ENCODE peak calls at places on chromosome 4, in six cellular contexts. M is IMR-90, X is H9, H is mesendoderm, B is H1, A is mesenchymal stem cell. N is an unnamed sample.

GRCh38 chr4:1418494-1419285 is 12.4 kb upstream of the NKX1-1 start:
- DNase-seq in X (no peak), H (no peak), B (no peak), A (no peak), M (no peak), N (no peak)

GRCh38 chr4:23163649-23164436 is 471.1 kb downstream of the GBA3 start:
- DNase-seq in A (peak), H (peak), B (no peak), X (no peak), M (peak), N (peak)

GRCh38 chr4:21656832-21657231 is 291.7 kb downstream of the KCNIP4 start:
- DNase-seq in X (no peak), H (peak), A (peak), M (no peak), B (peak), N (no peak)

GRCh38 chr4:6217716-6218381 is 17.5 kb upstream of the JAKMIP1 start:
- DNase-seq in B (no peak), X (no peak), M (no peak), A (no peak), H (no peak), N (no peak)

GRCh38 chr4:122775039-122775438 is 42.5 kb downstream of the BBS12 start:
- DNase-seq in M (no peak), B (no peak), A (no peak), X (no peak), H (no peak), N (no peak)

GRCh38 chr4:80255374-80256095 is 10.9 kb upstream of the FGF5 start:
- DNase-seq in M (peak), B (no peak), H (no peak), X (no peak), A (no peak), N (no peak)

GRCh38 chr4:140300271-140300970 is 73.0 kb upstream of the SCOC start:
- DNase-seq in B (no peak), M (peak), X (peak), A (peak), H (peak), N (no peak)

GRCh38 chr4:7824218-7824617 is 115.4 kb downstream of the AFAP1 start:
- DNase-seq in A (no peak), H (no peak), X (no peak), M (peak), B (no peak), N (no peak)

GRCh38 chr4:187283306-187283705 is 559.6 kb upstream of the FAT1 start:
- DNase-seq in A (no peak), M (peak), X (no peak), B (no peak), H (no peak), N (no peak)

GRCh38 chr4:153115322-153116100 is 88.7 kb upstream of the TRIM2 start:
- DNase-seq in H (no peak), B (no peak), M (peak), A (peak), X (no peak), N (no peak)

GRCh38 chr4:180057891-180058643 is 2185.1 kb upstream of the TENM3 start:
- DNase-seq in H (peak), M (no peak), A (peak), B (no peak), X (peak), N (peak)

GRCh38 chr4:91243132-91243531 is 1060.6 kb upstream of the GRID2 start:
- DNase-seq in B (no peak), X (no peak), A (no peak), M (no peak), H (no peak), N (no peak)

GRCh38 chr4:176824645-176825366 is 32.1 kb upstream of the VEGFC start:
- DNase-seq in B (no peak), H (no peak), A (no peak), X (no peak), M (no peak), N (no peak)

GRCh38 chr4:92303621-92304027 is at the start of gene GRID2:
- DNase-seq in M (peak), H (peak), X (peak), A (peak), B (no peak), N (peak)

GRCh38 chr4:169243808-169244207 is 26.9 kb downstream of the SH3RF1 start:
- DNase-seq in H (no peak), B (no peak), A (no peak), M (peak), X (no peak), N (no peak)

GRCh38 chr4:108560624-108561023 is 59.8 kb upstream of the RPL34 start:
- DNase-seq in M (no peak), B (no peak), A (peak), H (peak), X (no peak), N (no peak)

GRCh38 chr4:76215120-76215519 is 1.5 kb upstream of the SCARB2 start:
- DNase-seq in M (no peak), A (no peak), B (no peak), X (no peak), H (no peak), N (no peak)

GRCh38 chr4:115851918-115852766 is 738.7 kb upstream of the NDST4 start:
- DNase-seq in H (peak), M (no peak), A (peak), X (peak), B (peak), N (peak)

GRCh38 chr4:31088600-31089230 is 368.5 kb downstream of the PCDH7 start:
- DNase-seq in H (no peak), B (no peak), M (peak), X (no peak), A (peak), N (no peak)

GRCh38 chr4:184007891-184008290 is 102.8 kb downstream of the STOX2 start:
- DNase-seq in B (no peak), M (peak), X (no peak), H (no peak), A (peak), N (no peak)

GRCh38 chr4:146343199-146343598 is 128.9 kb downstream of the REELD1 start:
- DNase-seq in A (no peak), M (no peak), X (no peak), B (no peak), H (no peak), N (no peak)

GRCh38 chr4:72357908-72358307 is 211.1 kb downstream of the ADAMTS3 start:
- DNase-seq in H (no peak), B (no peak), X (no peak), A (no peak), M (no peak), N (no peak)

GRCh38 chr4:155751569-155751968 is 7.3 kb upstream of the GUCY1B1 start:
- DNase-seq in H (no peak), A (no peak), B (no peak), X (no peak), M (no peak), N (no peak)

GRCh38 chr4:151408630-151409469 is at the start of gene FHIP1A:
- DNase-seq in X (peak), H (peak), M (peak), A (peak), B (peak), N (peak)

GRCh38 chr4:26171953-26172352 is 148.9 kb upstream of the RBPJ start:
- DNase-seq in A (peak), B (no peak), H (no peak), X (no peak), M (peak), N (no peak)

GRCh38 chr4:177047070-177047850 is 254.5 kb upstream of the VEGFC start:
- DNase-seq in M (peak), A (peak), X (peak), B (no peak), H (peak), N (peak)

GRCh38 chr4:107599841-107600240 is 120.2 kb downstream of the PAPSS1 start:
- DNase-seq in B (no peak), A (no peak), M (no peak), H (no peak), X (no peak), N (no peak)

GRCh38 chr4:186029731-186030421 is 39.1 kb upstream of the TLR3 start:
- DNase-seq in A (peak), M (peak), X (no peak), B (no peak), H (peak), N (peak)

GRCh38 chr4:86032476-86033022 is 327.3 kb downstream of the MAPK10 start:
- DNase-seq in M (peak), X (no peak), A (peak), H (no peak), B (no peak), N (no peak)

GRCh38 chr4:86031927-86032326 is 327.9 kb downstream of the MAPK10 start:
- DNase-seq in X (no peak), A (no peak), H (no peak), B (no peak), M (no peak), N (no peak)

DNA sequence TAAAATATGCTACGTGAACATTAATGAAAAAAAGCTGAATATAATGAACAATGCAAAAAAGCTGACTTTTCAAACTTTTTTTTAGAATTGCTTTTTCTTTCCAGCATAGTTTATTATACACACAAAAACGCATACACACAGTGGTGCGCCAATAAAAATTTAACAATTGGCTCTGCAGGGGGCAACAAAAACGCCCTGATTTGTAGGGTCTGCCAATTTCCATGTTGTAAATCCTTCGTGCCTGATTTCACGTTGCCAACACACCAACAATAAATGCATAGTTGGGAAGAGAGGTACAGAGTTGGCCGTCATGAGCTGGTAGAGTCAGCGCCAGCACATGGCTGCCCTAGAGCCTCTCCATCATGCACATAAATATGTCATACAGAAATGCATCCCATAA is 333.1 kb downstream of the MAPK10 start:
- DNase-seq in A (no peak), H (no peak), M (no peak), B (no peak), X (no peak), N (no peak)
- H3K23ac ChIP-seq in A (no peak), H (no peak), M (no peak), B (no peak), X (no peak), N (no peak)

DNA sequence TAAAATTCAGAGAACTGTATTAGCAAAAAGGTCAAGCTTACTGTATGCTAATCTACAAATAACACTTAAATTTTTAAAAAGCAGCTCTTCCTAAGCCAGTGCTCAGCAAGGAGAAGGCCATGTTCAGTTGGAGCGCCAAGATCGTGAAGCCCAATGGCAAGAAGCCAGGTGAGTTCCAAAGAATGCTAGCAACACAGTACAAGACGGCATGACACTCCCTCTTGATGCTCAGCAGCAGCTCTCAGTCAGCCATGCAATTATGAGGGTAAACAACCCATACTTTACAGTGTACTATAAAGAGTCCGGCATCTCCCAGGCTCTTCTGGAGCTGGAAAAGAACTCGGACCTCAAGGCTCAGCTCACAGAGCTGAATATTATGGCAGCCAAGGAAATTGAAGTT is 34.9 kb downstream of the STX18 start:
- DNase-seq in X (no peak), B (no peak), H (no peak), A (no peak), M (no peak), N (no peak)
- H3K23ac ChIP-seq in X (no peak), B (no peak), H (no peak), A (no peak), M (no peak), N (no peak)

DNA sequence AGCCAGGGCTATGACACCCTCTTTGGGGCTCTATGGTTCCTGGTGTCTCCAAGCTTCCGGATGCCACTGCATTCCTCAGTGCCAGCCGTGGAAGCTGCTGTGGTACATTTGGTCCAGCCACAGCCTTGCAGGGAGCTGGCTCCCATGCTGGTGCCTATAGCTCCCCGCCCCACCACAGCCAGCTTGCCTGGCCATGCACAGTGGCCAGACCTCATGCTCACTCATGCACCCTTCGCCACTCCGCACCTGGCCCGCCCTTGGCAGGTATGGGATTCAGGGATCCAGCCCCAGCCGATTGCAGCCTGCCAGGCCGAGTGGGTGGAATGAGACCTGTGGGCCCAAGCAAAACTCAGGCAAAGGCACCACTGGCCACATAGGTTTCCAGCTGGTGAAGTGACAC is 354.8 kb downstream of the GRIA2 start:
- DNase-seq in H (no peak), M (no peak), B (no peak), X (no peak), A (no peak), N (no peak)
- H3K23ac ChIP-seq in H (no peak), M (no peak), B (no peak), X (no peak), A (no peak), N (no peak)

GRCh38 chr4:101037938-101038413 is 309.4 kb downstream of the PPP3CA start:
- DNase-seq in A (no peak), H (no peak), X (no peak), B (no peak), M (peak), N (no peak)
- H3K23ac ChIP-seq in A (no peak), H (no peak), X (no peak), B (no peak), M (peak), N (no peak)

GRCh38 chr4:138398297-138398696 is 156.1 kb upstream of the SLC7A11 start:
- DNase-seq in M (no peak), H (peak), B (peak), X (peak), A (no peak), N (peak)
- H3K23ac ChIP-seq in M (no peak), H (no peak), B (no peak), X (no peak), A (no peak), N (no peak)